ENCODE peak calls at places on chromosomes 4 and X, in six cellular contexts. U is neuronal stem cell; S is PC-3; Y is spleen; Z is lung; T is CD8-positive, alpha-beta T cell. G is an unnamed sample.

GRCh38 chrX:110317079-110317819 is 636 bp downstream of the AMMECR1 start:
- DNase-seq in U (peak), Z (peak), Y (peak), S (no peak), T (peak), G (no peak)

GRCh38 chr4:87399148-87399547 is 8.2 kb upstream of the HSD17B11 start:
- DNase-seq in Z (no peak), T (no peak), Y (no peak), S (no peak), U (no peak), G (no peak)

GRCh38 chr4:152591361-152591760 is 55.5 kb upstream of the FBXW7 start:
- DNase-seq in U (peak), T (peak), Y (peak), Z (peak), S (no peak), G (no peak)

GRCh38 chr4:95251568-95251967 is 297.2 kb downstream of the UNC5C start:
- DNase-seq in T (no peak), U (no peak), Z (no peak), S (no peak), Y (no peak), G (no peak)

GRCh38 chr4:28373601-28374000 is 1513.0 kb downstream of the STIM2 start:
- DNase-seq in U (no peak), Y (no peak), S (peak), Z (no peak), T (no peak), G (no peak)

GRCh38 chr4:169342906-169343560 is 72.3 kb upstream of the SH3RF1 start:
- DNase-seq in T (no peak), Y (no peak), S (peak), Z (no peak), U (no peak), G (no peak)

GRCh38 chr4:41653523-41653922 is 95.0 kb downstream of the PHOX2B start:
- DNase-seq in T (no peak), Z (no peak), S (no peak), U (no peak), Y (no peak), G (no peak)

GRCh38 chr4:137387924-137388323 is 144.4 kb downstream of the PCDH18 start:
- DNase-seq in T (no peak), U (no peak), S (no peak), Y (no peak), Z (no peak), G (no peak)

GRCh38 chrX:48890296-48890925 is 7.2 kb downstream of the TIMM17B start:
- DNase-seq in U (no peak), S (peak), Z (no peak), Y (no peak), T (no peak), G (no peak)

GRCh38 chr4:22668301-22668700 is 24.4 kb upstream of the GBA3 start:
- DNase-seq in U (no peak), Y (no peak), Z (no peak), T (no peak), S (no peak), G (no peak)

GRCh38 chr4:63632858-63633257 is 776.4 kb downstream of the TECRL start:
- DNase-seq in U (no peak), T (no peak), Z (no peak), Y (no peak), S (no peak), G (no peak)

GRCh38 chr4:41751325-41752061 is 3.0 kb upstream of the PHOX2B start:
- DNase-seq in Z (no peak), S (no peak), T (no peak), U (peak), Y (no peak), G (no peak)

GRCh38 chr4:6404611-6405416 is 67.6 kb downstream of the PPP2R2C start:
- DNase-seq in S (no peak), U (no peak), Y (no peak), Z (no peak), T (no peak), G (no peak)

GRCh38 chrX:131944936-131945902 is 77.9 kb upstream of the STK26 start:
- DNase-seq in T (no peak), Y (no peak), U (no peak), S (no peak), Z (no peak), G (no peak)

GRCh38 chr4:21915761-21916160 is 32.8 kb downstream of the KCNIP4 start:
- DNase-seq in U (no peak), S (no peak), T (no peak), Z (no peak), Y (no peak), G (no peak)

GRCh38 chrX:38806875-38807601 is 5.8 kb downstream of the MID1IP1 start:
- DNase-seq in U (no peak), Y (no peak), S (no peak), Z (no peak), T (no peak), G (no peak)

GRCh38 chr4:184112006-184112550 is 105.6 kb downstream of the ENPP6 start:
- DNase-seq in Y (no peak), S (no peak), U (no peak), Z (no peak), T (no peak), G (no peak)

GRCh38 chrX:15781964-15782711 is 8.1 kb upstream of the ZRSR2 start:
- DNase-seq in T (no peak), Y (no peak), S (no peak), Z (no peak), U (no peak), G (no peak)

GRCh38 chr4:71210831-71211230 is 128.0 kb upstream of the SLC4A4 start:
- DNase-seq in T (no peak), U (no peak), Z (no peak), Y (no peak), S (no peak), G (no peak)

GRCh38 chrX:9492901-9493300 is 28.0 kb downstream of the TBL1X start:
- DNase-seq in T (no peak), Z (no peak), U (no peak), S (no peak), Y (no peak), G (no peak)

GRCh38 chr4:186936496-186937375 is 213.1 kb upstream of the FAT1 start:
- DNase-seq in T (no peak), S (peak), Z (no peak), Y (no peak), U (no peak), G (no peak)

GRCh38 chr4:76950846-76951321 is 1.3 kb downstream of the SEPTIN11 start:
- DNase-seq in Y (no peak), S (peak), T (no peak), U (no peak), Z (peak), G (no peak)

GRCh38 chr4:118762753-118763477 is 73.0 kb downstream of the SEC24D start:
- DNase-seq in S (no peak), Z (no peak), U (no peak), T (no peak), Y (no peak), G (no peak)
- H3K27ac ChIP-seq in S (no peak), Z (peak), U (no peak), T (no peak), Y (peak), G (no peak)

GRCh38 chr4:188032583-188032982 is 37.0 kb downstream of the ZFP42 start:
- DNase-seq in Y (no peak), Z (no peak), U (peak), T (no peak), S (no peak), G (peak)

GRCh38 chr4:188031751-188032150 is 36.2 kb downstream of the ZFP42 start:
- DNase-seq in T (no peak), Z (no peak), S (no peak), Y (no peak), U (no peak), G (no peak)

GRCh38 chr4:188032170-188032569 is 36.6 kb downstream of the ZFP42 start:
- DNase-seq in Z (no peak), T (no peak), Y (no peak), U (peak), S (no peak), G (peak)

GRCh38 chr4:188029114-188029513 is 33.5 kb downstream of the ZFP42 start:
- DNase-seq in Z (no peak), Y (no peak), T (no peak), S (no peak), U (no peak), G (no peak)

DNA sequence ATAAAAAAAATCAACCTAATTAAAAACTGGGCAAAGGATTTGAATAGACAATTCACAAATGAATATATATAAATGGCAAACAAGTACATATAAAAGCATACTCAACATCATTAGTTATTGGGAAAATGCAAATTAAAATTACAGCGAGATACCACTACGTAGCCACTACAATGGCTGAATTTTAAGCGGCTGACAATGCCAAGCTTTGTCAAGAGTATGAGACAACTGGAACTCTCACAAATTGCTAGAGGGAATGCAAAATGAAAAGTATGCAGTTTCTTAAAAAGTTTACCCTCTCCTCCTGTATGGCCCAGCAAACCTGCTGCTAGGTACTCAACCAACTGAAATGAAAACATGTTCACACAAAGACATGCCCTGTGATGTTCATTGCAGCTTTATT is 34.8 kb downstream of the ZFP42 start:
- DNase-seq in U (no peak), S (no peak), T (no peak), Z (no peak), Y (no peak), G (no peak)
- H3K27ac ChIP-seq in U (no peak), S (no peak), T (no peak), Z (no peak), Y (no peak), G (no peak)

GRCh38 chr4:147581601-147582350 is 35.4 kb upstream of the TMEM184C start:
- DNase-seq in U (no peak), Z (no peak), Y (no peak), T (no peak), S (peak), G (no peak)
- H3K27ac ChIP-seq in U (no peak), Z (no peak), Y (no peak), T (no peak), S (peak), G (no peak)

GRCh38 chr4:38161208-38162113 is 201.3 kb downstream of the PTTG2 start:
- DNase-seq in Z (no peak), Y (no peak), S (no peak), U (no peak), T (no peak), G (no peak)

GRCh38 chr4:38163216-38164006 is 203.2 kb downstream of the PTTG2 start:
- DNase-seq in Y (no peak), T (no peak), Z (no peak), S (peak), U (no peak), G (no peak)

GRCh38 chr4:38160487-38161207 is 200.4 kb downstream of the PTTG2 start:
- DNase-seq in Y (no peak), T (peak), S (peak), U (peak), Z (peak), G (no peak)

GRCh38 chr4:38164346-38164745 is 204.1 kb downstream of the PTTG2 start:
- DNase-seq in Y (no peak), T (no peak), Z (no peak), S (no peak), U (no peak), G (no peak)

DNA sequence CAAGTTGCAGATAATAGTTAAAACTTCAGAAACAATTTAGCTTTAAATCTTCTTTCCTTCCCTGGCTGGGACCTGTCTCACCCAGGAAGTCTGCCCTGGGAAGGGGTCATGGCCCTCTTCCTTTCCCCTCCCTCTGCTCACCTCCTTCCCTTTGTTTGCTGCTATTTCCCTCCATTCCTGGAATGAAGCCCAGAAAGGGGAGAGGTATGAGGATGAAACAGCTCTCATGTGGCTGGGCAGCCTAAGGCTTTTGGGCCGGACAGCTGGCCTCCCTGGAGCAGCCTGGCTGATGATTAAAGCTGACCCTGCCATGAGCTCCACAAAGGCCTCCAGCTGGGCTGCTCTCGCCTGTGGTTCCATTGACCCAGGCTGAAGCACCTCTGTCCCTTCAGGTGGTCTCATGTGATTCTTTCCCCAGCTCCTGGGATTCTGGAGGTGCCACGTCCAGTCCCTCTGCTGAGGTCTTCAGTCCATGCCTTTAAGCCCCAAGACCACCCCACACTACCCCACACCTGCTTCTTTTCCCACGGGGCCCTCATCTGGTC is 202.1 kb downstream of the PTTG2 start:
- DNase-seq in S (peak), T (no peak), Y (no peak), U (peak), Z (peak), G (no peak)
- H3K27ac ChIP-seq in S (peak), T (no peak), Y (no peak), U (no peak), Z (no peak), G (no peak)

GRCh38 chr4:52057196-52057595 is 6.1 kb downstream of the SPATA18 start:
- DNase-seq in S (no peak), U (no peak), T (no peak), Y (no peak), Z (no peak), G (no peak)

GRCh38 chr4:52052475-52052780 is 1.3 kb downstream of the SPATA18 start:
- DNase-seq in S (no peak), Y (no peak), Z (no peak), T (no peak), U (no peak), G (no peak)

GRCh38 chr4:52051615-52052474 is 741 bp downstream of the SPATA18 start:
- DNase-seq in Y (peak), U (peak), T (no peak), Z (peak), S (no peak), G (peak)

GRCh38 chr4:52054254-52054653 is 3.1 kb downstream of the SPATA18 start:
- DNase-seq in Z (no peak), Y (no peak), U (no peak), S (no peak), T (no peak), G (no peak)

DNA sequence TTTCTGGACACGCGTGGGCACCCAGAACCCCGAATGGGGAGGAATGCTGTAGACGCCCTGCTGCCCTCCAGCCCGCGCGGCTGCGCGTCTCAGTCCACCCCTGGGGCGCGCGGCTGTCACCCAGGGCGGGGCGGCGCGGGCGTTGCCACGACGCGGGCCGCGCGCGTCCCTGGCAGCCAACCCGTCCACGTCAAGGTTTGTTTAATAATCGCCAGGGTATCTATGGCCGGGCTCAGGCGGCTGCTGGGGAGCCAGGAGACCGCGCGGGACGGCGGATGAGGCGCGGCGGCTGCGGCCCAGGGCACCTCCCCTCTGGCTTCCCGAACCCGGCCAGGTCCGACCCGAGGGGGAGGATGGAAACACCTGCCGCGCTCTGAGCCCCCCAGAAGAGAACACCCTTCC is at the start of gene SPATA18:
- DNase-seq in Z (no peak), S (no peak), Y (peak), T (no peak), U (no peak), G (no peak)
- H3K27ac ChIP-seq in Z (no peak), S (no peak), Y (peak), T (no peak), U (peak), G (no peak)

DNA sequence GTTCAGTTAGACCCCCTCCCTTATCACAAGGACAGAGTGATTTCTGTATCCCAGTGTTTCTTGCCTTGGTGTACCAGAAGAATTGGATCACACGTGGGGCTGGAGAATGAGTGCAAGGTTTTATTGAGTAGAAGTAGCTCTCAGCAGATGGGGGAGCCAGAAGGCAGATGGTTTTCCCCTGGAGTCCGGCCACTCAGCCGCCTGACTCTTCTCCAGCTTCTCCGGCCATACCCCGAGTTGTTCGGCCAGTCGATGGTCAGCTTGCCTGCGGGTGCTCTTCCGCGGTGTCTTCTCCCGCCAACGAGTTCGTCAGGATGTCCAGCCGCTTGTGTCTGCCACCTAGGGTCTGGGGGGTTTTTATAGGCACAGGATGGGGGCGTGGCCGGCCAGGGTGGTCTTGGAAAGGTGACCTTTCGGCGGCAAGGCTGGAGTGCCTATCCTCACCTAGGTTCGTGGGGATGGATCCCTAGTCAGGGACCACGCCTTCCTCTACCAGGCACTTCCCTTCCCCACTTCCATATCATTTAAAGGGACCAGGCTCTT is 14.5 kb downstream of the GAB1 start:
- DNase-seq in Y (no peak), U (no peak), S (no peak), Z (no peak), T (no peak), G (no peak)
- H3K27ac ChIP-seq in Y (peak), U (no peak), S (peak), Z (peak), T (no peak), G (no peak)

GRCh38 chr4:55733874-55734437 is 85.6 kb upstream of the EXOC1L start:
- DNase-seq in S (peak), T (no peak), Z (peak), U (no peak), Y (no peak), G (no peak)
- H3K27ac ChIP-seq in S (peak), T (no peak), Z (no peak), U (no peak), Y (no peak), G (no peak)

GRCh38 chr4:118352843-118353373 is at the start of gene PRSS12:
- DNase-seq in Z (peak), U (peak), Y (peak), T (peak), S (peak), G (peak)
- H3K27ac ChIP-seq in Z (no peak), U (no peak), Y (no peak), T (no peak), S (no peak), G (no peak)

GRCh38 chrX:21840199-21840557 is 761 bp downstream of the MBTPS2 start:
- DNase-seq in T (peak), U (no peak), S (no peak), Z (no peak), Y (no peak), G (no peak)

GRCh38 chrX:21847342-21847741 is 7.9 kb downstream of the MBTPS2 start:
- DNase-seq in T (no peak), S (no peak), Y (no peak), U (no peak), Z (no peak), G (no peak)

GRCh38 chrX:21839334-21840198 is at the start of gene MBTPS2:
- DNase-seq in Y (peak), S (peak), Z (peak), U (peak), T (peak), G (peak)

GRCh38 chrX:21843179-21843578 is 3.8 kb downstream of the MBTPS2 start:
- DNase-seq in Z (no peak), T (no peak), Y (no peak), S (no peak), U (no peak), G (no peak)

GRCh38 chrX:21845096-21845495 is 5.7 kb downstream of the MBTPS2 start:
- DNase-seq in S (no peak), U (no peak), Y (no peak), T (no peak), Z (no peak), G (no peak)
- H3K27ac ChIP-seq in S (no peak), U (no peak), Y (no peak), T (no peak), Z (no peak), G (no peak)

DNA sequence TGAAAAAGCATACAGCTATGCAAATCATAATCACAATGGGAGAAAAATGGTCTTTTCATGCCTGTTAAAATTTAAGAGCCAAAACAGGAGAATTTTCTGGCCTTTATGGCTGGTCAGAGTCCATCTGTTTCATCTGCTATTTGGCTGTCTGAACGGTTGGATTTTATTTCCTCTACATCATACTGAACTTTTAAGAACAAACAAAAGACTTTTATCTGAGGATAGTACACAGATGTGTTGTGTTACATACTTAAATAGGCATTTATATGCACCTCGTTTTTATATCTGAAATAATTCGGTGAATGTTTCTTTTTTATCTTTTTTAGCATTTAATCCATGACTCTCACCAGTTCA is 18.0 kb upstream of the WWC2 start:
- DNase-seq in Y (no peak), Z (no peak), U (no peak), S (no peak), T (no peak), G (no peak)
- H3K27ac ChIP-seq in Y (no peak), Z (no peak), U (no peak), S (no peak), T (no peak), G (no peak)